ENCODE peak calls at places on chromosomes 3 and 15, in seven cellular contexts. U, T, G, E, N, C and V are unnamed samples.

GRCh38 chr3:30112904-30113484 is 493.4 kb upstream of the TGFBR2 start:
- DNase-seq in C (peak), G (peak), E (no peak), T (no peak), N (peak), U (no peak), V (peak)

GRCh38 chr15:48965972-48966371 is 2.3 kb upstream of the SHC4 start:
- DNase-seq in E (no peak), T (no peak), U (peak), G (peak), C (peak), N (peak), V (no peak)

GRCh38 chr15:66462630-66463029 is 34.9 kb downstream of the SNAPC5 start:
- DNase-seq in C (no peak), E (no peak), U (no peak), G (peak), N (no peak), T (no peak), V (no peak)

GRCh38 chr3:53939081-53939582 is 47.5 kb upstream of the SELENOK start:
- DNase-seq in U (peak), E (no peak), T (no peak), G (no peak), C (no peak), N (no peak), V (no peak)

GRCh38 chr3:18425641-18426403 is 683 bp upstream of the SATB1 start:
- DNase-seq in N (no peak), U (peak), E (peak), C (peak), T (no peak), G (no peak), V (no peak)

GRCh38 chr3:15923640-15924405 is 126.0 kb upstream of the ANKRD28 start:
- DNase-seq in C (no peak), N (peak), T (no peak), G (no peak), E (no peak), U (no peak), V (no peak)

GRCh38 chr3:141940204-141940776 is 63.8 kb downstream of the ATP1B3 start:
- DNase-seq in U (peak), N (peak), E (no peak), G (peak), C (peak), T (peak), V (peak)

GRCh38 chr3:160671231-160671630 is 5.7 kb upstream of the ARL14 start:
- DNase-seq in C (no peak), E (no peak), U (no peak), N (no peak), G (no peak), T (no peak), V (no peak)

GRCh38 chr3:111539351-111540331 is 2.4 kb upstream of the CD96 start:
- DNase-seq in U (peak), E (peak), N (peak), G (peak), T (no peak), C (peak), V (peak)

GRCh38 chr3:131033480-131034080 is 6.9 kb downstream of the NEK11 start:
- DNase-seq in C (peak), E (no peak), N (peak), G (peak), U (peak), T (no peak), V (peak)

DNA sequence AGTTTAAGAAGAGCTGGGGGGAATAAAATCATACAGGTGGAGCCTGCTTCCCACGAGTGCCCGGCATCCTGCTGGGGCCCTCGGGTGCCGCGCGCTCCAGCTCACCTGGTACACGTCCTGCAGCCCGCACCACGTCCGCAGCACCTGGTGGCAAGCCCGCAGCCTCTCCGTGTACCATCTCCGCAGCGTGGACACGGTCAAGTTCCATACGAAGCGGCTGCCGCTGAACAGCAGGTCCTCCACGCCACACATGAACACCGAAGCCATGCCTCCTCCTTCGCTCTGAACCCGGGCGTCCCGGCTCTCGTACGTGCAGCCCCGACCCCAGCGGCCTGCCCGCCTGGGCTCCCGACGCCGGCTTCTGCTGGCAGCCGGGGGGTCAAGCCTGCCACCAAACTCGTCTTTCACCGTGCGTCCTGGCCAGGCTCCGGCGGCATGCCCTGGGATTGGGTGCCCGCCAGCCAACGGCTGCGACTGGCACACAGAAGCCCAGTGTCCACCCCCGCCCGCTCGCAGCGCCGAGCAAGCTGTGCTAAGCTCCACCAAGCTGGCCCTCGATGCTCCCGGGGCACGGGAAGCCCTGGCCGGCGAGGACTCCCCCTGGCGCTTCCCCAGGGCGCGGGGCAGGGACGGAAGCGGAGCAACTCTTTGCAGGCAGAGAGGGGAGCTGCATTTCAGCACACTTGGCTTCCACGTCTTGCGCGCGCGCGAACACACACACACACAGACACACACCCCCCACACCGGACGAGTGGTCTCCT is at the start of gene FRMD4B:
- DNase-seq in U (peak), C (peak), N (peak), G (peak), T (peak), E (peak), V (peak)
- H3K4me3 ChIP-seq in U (peak), C (peak), N (peak), G (peak), T (peak), E (no peak), V (peak)

GRCh38 chr3:32626650-32627049 is 56.0 kb upstream of the DYNC1LI1 start:
- DNase-seq in G (no peak), U (no peak), T (no peak), N (no peak), E (no peak), C (no peak), V (no peak)

DNA sequence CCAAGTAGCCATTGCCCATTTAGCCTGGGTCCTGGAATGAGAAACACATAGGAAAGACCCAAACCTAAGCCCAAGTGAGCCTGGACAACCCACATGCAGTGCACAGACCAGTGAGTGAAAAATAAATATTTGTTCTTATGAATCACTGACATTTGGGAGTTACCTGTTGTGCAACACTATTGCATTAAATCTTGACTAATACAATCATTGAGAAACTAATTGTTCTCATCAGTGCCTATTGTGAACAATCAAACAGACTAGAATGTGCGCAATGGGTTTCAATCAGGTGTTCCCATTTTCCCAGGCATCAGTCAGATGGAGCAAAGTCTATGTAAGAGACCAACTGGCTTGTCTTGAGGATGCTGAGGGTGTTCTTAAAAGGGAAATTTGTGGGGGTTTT is 54.7 kb upstream of the CNOT10 start:
- DNase-seq in C (no peak), U (no peak), N (peak), E (no peak), G (peak), T (no peak), V (no peak)
- TF ChIP-seq CTCF in C (no peak), U (no peak), N (no peak), E (no peak), G (no peak), T (no peak), V (no peak)

GRCh38 chr3:104279617-104280016 is 1087.1 kb upstream of the ALCAM start:
- DNase-seq in U (no peak), E (no peak), T (peak), G (peak), N (peak), C (no peak), V (no peak)
- H3K4me3 ChIP-seq in U (no peak), E (no peak), T (no peak), G (no peak), N (no peak), C (no peak), V (no peak)

GRCh38 chr3:128167973-128168674 is 14.8 kb downstream of the EEFSEC start:
- DNase-seq in E (no peak), U (no peak), C (peak), G (peak), N (no peak), T (no peak), V (no peak)
- TF ChIP-seq CTCF in E (no peak), U (no peak), C (no peak), G (no peak), N (no peak), T (no peak), V (no peak)

GRCh38 chr3:129435367-129435766 is 4.4 kb downstream of the MBD4 start:
- DNase-seq in E (no peak), T (no peak), C (no peak), U (no peak), G (peak), N (no peak), V (no peak)

GRCh38 chr3:129432671-129433070 is 4.2 kb upstream of the EFCAB12 start:
- DNase-seq in N (no peak), E (no peak), G (no peak), U (no peak), C (no peak), T (no peak), V (no peak)

GRCh38 chr3:129432036-129432435 is 3.6 kb upstream of the EFCAB12 start:
- DNase-seq in T (no peak), E (no peak), N (no peak), C (no peak), G (no peak), U (no peak), V (no peak)

GRCh38 chr3:129434140-129434539 is 5.6 kb downstream of the MBD4 start:
- DNase-seq in G (no peak), N (no peak), E (no peak), T (no peak), U (no peak), C (no peak), V (no peak)

DNA sequence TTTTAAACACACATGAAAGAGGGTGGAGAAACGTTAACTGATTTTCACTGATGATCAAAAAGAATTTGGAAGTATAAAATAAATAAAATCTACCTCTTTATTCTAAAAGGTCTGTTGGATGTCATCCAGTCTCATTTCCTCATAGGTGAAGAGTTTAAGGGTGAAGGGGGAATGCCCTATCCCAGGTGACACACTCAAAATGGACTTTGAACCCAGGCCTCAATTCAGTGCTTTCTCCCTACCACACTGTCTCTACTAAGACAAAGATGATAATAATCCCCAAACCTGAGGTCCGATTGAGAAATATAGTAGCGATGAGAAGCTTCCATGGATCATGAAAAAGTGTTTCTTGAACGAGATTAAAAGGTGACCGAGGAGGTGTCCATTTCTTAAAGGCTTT is 5.1 kb upstream of the EFCAB12 start:
- DNase-seq in U (no peak), E (no peak), N (no peak), T (no peak), C (no peak), G (no peak), V (no peak)
- H3K4me3 ChIP-seq in U (no peak), E (no peak), N (no peak), T (no peak), C (no peak), G (no peak), V (no peak)

GRCh38 chr3:156843071-156843808 is 17.1 kb downstream of the LEKR1 start:
- DNase-seq in U (no peak), N (no peak), G (peak), E (no peak), C (no peak), T (no peak), V (no peak)
- TF ChIP-seq CTCF in U (no peak), N (no peak), G (no peak), E (no peak), C (no peak), T (no peak), V (no peak)